ENCODE peak calls at places on chromosomes 1 and 21, in five cellular contexts. M, N, V, A and Y are unnamed samples.

GRCh38 chr1:189662190-189662589 is 815.5 kb downstream of the BRINP3 start:
- DNase-seq in M (no peak), N (peak), V (no peak), A (no peak), Y (no peak)

GRCh38 chr21:44761011-44761729 is 40.5 kb downstream of the UBE2G2 start:
- DNase-seq in A (no peak), V (no peak), M (no peak), N (peak), Y (no peak)

GRCh38 chr1:244887281-244887680 is 22.9 kb upstream of the HNRNPU start:
- DNase-seq in V (no peak), A (no peak), M (no peak), N (peak), Y (no peak)

GRCh38 chr1:162187676-162188075 is 118.2 kb downstream of the NOS1AP start:
- DNase-seq in V (peak), A (no peak), N (no peak), M (no peak), Y (no peak)

GRCh38 chr1:171792656-171793055 is 11.2 kb downstream of the METTL13 start:
- DNase-seq in A (no peak), N (no peak), V (no peak), M (no peak), Y (no peak)

GRCh38 chr1:17586172-17586963 is 46.9 kb downstream of the ARHGEF10L start:
- DNase-seq in N (peak), V (peak), A (no peak), M (no peak), Y (peak)

GRCh38 chr1:168607872-168608428 is 31.5 kb downstream of the XCL1 start:
- DNase-seq in V (no peak), M (no peak), N (no peak), A (no peak), Y (no peak)

GRCh38 chr1:171206956-171207355 is 21.9 kb downstream of the FMO2 start:
- DNase-seq in A (no peak), M (no peak), V (peak), N (no peak), Y (no peak)

GRCh38 chr1:203133969-203134725 is 6.6 kb downstream of the ADORA1 start:
- DNase-seq in M (peak), A (no peak), V (peak), N (peak), Y (no peak)

GRCh38 chr21:34949045-34949444 is 100.1 kb downstream of the RUNX1 start:
- DNase-seq in M (no peak), A (no peak), V (no peak), N (no peak), Y (no peak)

GRCh38 chr1:90475623-90476022 is 241.5 kb downstream of the BARHL2 start:
- DNase-seq in V (peak), A (no peak), N (peak), M (no peak), Y (no peak)

GRCh38 chr1:25477448-25478034 is 46.8 kb downstream of the MACO1 start:
- DNase-seq in V (no peak), M (no peak), N (no peak), A (no peak), Y (no peak)

DNA sequence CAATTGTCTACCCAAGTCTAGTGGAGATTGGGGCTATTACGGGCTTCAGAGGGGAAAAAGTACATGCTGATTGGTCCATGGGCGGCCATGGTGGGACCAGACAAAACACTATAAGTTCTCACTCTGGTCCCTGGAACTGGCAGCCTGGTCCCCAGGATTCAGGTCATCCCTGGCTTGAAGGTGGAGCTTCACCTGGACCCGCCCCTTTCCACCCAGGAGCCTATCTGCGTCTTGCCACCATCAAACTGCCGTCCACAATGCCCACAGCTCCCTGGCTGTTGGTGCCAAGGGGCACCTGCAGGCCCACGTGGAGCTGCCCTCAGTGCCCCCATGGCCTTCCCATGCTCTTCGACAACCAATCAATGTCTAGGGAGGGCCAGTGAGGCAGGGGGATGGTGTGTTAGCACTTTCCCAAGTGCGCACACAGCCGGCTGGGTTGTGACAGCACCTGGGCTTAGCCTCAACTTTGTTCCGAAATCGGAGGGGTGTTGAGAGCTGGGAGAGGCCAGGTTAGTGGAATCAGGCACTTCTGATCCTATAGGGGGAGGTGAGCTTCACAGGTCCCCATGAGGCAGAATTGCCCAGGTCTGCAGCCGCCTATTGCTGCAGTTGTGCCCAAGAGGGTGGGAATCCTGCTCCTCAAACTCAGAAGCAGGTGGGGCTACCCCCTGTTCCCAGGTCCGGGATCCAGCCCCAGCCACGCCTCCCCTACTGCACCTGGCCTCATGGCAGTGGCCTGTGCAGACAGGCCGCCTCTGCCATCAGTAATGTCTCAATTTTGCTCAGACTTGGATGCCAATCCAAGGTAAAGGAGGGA is 1369.4 kb upstream of the PRMT6 start:
- DNase-seq in M (no peak), N (no peak), A (no peak), V (no peak), Y (no peak)
- TF ChIP-seq CTCF in M (no peak), N (no peak), A (no peak), V (no peak), Y (no peak)

GRCh38 chr1:65422241-65423203 is 2.1 kb downstream of the LEPR start:
- DNase-seq in N (peak), M (no peak), V (peak), A (no peak), Y (no peak)
- H3K4me3 ChIP-seq in N (peak), M (no peak), V (peak), A (no peak), Y (peak)

GRCh38 chr1:3417082-3417728 is 37.3 kb upstream of the ARHGEF16 start:
- DNase-seq in A (peak), M (no peak), V (peak), N (no peak), Y (no peak)
- TF ChIP-seq CTCF in A (no peak), M (no peak), V (peak), N (peak), Y (peak)

GRCh38 chr1:19662313-19662712 is 2.4 kb upstream of the HTR6 start:
- DNase-seq in N (no peak), V (no peak), M (no peak), A (no peak), Y (no peak)

GRCh38 chr1:19665044-19665455 is 375 bp downstream of the HTR6 start:
- DNase-seq in A (no peak), N (no peak), V (no peak), M (no peak), Y (no peak)

GRCh38 chr1:19666139-19666465 is 1.4 kb downstream of the HTR6 start:
- DNase-seq in N (no peak), A (no peak), V (no peak), M (no peak), Y (no peak)

GRCh38 chr1:19664453-19665043 is at the start of gene HTR6:
- DNase-seq in M (no peak), N (no peak), A (no peak), V (no peak), Y (no peak)

DNA sequence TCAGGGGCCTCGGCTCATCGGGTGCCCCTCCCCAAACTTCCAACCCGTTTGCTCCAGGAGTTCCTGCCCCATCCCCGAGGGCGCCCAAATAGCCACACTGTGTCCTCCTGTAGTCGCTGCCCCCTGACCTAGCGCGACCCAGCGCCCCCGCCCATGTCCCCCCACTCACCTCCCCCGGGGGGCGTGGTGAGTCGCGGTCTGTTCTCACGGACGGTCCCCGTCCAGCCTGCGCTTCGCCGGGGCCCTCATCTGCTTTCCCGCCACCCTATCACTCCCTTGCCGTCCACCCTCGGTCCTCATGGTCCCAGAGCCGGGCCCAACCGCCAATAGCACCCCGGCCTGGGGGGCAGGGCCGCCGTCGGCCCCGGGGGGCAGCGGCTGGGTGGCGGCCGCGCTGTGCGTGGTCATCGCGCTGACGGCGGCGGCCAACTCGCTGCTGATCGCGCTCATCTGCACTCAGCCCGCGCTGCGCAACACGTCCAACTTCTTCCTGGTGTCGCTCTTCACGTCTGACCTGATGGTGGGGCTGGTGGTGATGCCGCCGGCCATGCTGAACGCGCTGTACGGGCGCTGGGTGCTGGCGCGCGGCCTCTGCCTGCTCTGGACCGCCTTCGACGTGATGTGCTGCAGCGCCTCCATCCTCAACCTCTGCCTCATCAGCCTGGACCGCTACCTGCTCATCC is 922 bp downstream of the HTR6 start:
- DNase-seq in V (no peak), N (no peak), M (no peak), A (no peak), Y (no peak)
- H3K4me3 ChIP-seq in V (no peak), N (no peak), M (no peak), A (peak), Y (no peak)